ENCODE peak calls at places on chromosomes 4 and X, in five cellular contexts. I is neuronal stem cell, F is trophoblast cell, M is H1, J is IMR-90. X is an unnamed sample. For H3K4me1, the result is how much of the 10 kb centered on the place peaks cover.

GRCh38 chrX:56233100-56233499 is 944 bp downstream of the KLF8 start:
- DNase-seq in I (no peak), F (peak), M (peak), J (no peak), X (no peak)

GRCh38 chrX:19629541-19629940 is 114.2 kb upstream of the MAP3K15 start:
- DNase-seq in I (no peak), F (no peak), M (no peak), J (no peak), X (no peak)

GRCh38 chr4:180057198-180057821 is 2185.9 kb upstream of the TENM3 start:
- DNase-seq in I (peak), F (no peak), M (no peak), J (no peak), X (peak)

GRCh38 chrX:54494970-54495813 is 842 bp downstream of the FGD1 start:
- DNase-seq in I (no peak), F (peak), M (peak), J (peak), X (peak)

GRCh38 chr4:37737456-37737855 is 51.3 kb upstream of the RELL1 start:
- DNase-seq in I (no peak), F (peak), M (no peak), J (peak), X (peak)

GRCh38 chr4:119731778-119732177 is 103.2 kb upstream of the PDE5A start:
- DNase-seq in I (no peak), F (no peak), M (no peak), J (no peak), X (no peak)

GRCh38 chr4:120864969-120865368 is 57.6 kb downstream of the PRDM5 start:
- DNase-seq in I (no peak), F (no peak), M (no peak), J (no peak), X (no peak)

GRCh38 chr4:168656055-168656660 is 159.3 kb downstream of the PALLD start:
- DNase-seq in I (no peak), F (peak), M (no peak), J (peak), X (peak)

GRCh38 chrX:37420756-37421155 is 71.6 kb downstream of the PRRG1 start:
- DNase-seq in I (no peak), F (no peak), M (no peak), J (no peak), X (no peak)

GRCh38 chr4:188596027-188596426 is 456.8 kb downstream of the TRIML1 start:
- DNase-seq in I (no peak), F (no peak), M (no peak), J (peak), X (no peak)

GRCh38 chr4:108336076-108336475 is 167.3 kb upstream of the LEF1 start:
- DNase-seq in I (no peak), F (peak), M (no peak), J (no peak), X (peak)

GRCh38 chrX:133185938-133186337 is 32.2 kb downstream of the TFDP3 start:
- DNase-seq in I (no peak), F (no peak), M (no peak), J (no peak), X (no peak)

GRCh38 chr4:187276786-187277408 is 553.2 kb upstream of the FAT1 start:
- DNase-seq in I (no peak), F (peak), M (no peak), J (peak), X (peak)

GRCh38 chr4:129926936-129927335 is 831.0 kb downstream of the C4orf33 start:
- DNase-seq in I (no peak), F (peak), M (no peak), J (no peak), X (no peak)

GRCh38 chrX:119398974-119399771 is at the start of gene SLC25A43:
- DNase-seq in I (no peak), F (peak), M (peak), J (no peak), X (peak)

DNA sequence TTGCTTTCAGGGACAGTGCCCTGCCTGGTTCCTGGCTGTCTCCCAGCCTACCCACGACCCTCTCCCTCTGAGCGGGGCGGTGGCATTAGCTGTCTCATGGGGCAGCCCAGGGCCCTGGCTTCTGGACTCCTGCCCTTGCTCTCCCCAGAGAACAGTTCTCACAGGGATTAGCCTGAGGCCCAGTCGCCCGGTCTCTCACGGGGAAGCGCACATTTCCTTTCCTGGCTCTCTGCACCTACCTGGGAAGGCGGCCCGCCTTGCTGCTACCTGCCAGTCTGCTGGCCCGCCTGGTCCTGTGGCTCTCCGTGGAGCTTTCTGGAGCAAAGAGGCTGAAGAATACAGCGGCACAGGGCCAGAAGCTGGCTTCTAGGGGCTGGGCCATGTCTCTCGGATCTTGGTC is 128.4 kb downstream of the FHDC1 start:
- DNase-seq in I (no peak), F (no peak), M (peak), J (no peak), X (no peak)
- H2BK120ac ChIP-seq in I (peak), F (no peak), M (no peak), J (no peak), X (no peak)

DNA sequence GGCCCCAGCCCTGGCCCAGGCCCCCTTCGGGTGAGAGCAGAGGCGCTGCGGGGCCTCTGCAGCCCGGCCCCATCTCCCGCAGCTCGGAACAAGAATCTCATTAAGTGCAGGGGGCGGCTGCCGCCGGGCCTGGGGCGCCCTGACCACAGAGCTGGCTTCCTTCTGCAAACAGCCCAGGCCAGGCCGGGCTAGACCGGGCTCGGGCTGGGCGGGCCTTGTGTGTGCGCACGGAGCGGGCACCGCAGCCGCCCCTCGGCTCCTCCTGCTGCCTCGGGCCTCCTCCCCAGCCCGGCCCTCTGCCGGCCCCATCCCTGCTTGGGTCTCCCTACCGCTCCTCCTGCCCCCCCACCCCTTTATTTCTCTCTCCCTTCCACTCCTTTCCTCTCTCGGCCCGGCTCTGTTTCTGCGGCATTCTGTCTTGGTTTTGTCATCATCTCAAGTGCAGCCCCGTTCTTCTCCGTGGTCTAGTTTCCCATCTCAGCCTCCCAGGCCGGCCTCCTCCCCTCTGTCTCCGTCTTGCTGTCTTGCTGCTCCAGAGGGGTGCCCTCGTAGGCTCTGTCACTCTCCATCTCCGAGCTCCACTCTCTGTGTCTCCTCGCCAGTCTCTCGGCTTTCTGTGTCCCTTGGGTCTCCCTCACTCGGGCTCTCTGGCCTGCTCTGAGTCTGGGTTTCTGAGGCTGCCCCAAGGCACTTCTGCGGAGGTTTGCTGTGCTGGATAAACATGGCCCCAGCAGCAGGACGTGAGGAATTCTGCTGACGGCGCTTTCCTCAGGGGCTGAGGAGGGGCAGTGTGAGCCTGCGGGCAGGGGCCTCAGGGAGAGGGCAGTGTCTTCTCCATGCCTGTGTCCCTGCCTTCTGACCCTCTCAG is 83.5 kb downstream of the EFNB1 start:
- DNase-seq in I (peak), F (peak), M (peak), J (no peak), X (peak)
- H3K4me1 ChIP-seq in I (under half), F (under half), M (under half), J (under half), X (under half)

DNA sequence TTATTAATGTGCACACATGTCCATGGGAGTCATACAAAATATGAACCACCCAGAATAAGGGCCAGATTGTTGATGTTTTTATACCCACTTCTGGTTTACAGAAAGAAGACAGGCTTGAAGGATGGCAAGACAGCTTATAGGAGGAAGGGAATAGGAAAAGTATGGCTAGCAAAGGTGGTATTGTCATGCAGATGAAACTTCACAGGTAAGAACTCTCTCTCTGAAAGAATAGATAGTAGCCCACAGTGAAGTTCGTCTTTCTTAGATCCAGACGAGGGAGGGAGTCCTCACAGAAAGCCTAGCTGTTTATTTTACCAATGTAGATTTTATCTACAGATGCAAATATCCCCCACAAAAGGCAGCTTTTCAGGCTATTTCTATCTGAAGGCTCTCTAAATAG is 43.7 kb upstream of the SPIN4 start:
- DNase-seq in I (no peak), F (no peak), M (no peak), J (no peak), X (no peak)
- H2BK120ac ChIP-seq in I (no peak), F (no peak), M (no peak), J (no peak), X (no peak)

GRCh38 chr4:184812651-184813181 is 13.1 kb downstream of the ACSL1 start:
- DNase-seq in I (no peak), F (peak), M (no peak), J (peak), X (peak)

GRCh38 chr4:184808719-184809062 is 17.1 kb downstream of the ACSL1 start:
- DNase-seq in I (no peak), F (no peak), M (no peak), J (peak), X (peak)

GRCh38 chr4:184811484-184812180 is 14.1 kb downstream of the ACSL1 start:
- DNase-seq in I (no peak), F (no peak), M (no peak), J (no peak), X (no peak)

GRCh38 chr4:184812181-184812542 is 13.6 kb downstream of the ACSL1 start:
- DNase-seq in I (no peak), F (no peak), M (no peak), J (no peak), X (no peak)

DNA sequence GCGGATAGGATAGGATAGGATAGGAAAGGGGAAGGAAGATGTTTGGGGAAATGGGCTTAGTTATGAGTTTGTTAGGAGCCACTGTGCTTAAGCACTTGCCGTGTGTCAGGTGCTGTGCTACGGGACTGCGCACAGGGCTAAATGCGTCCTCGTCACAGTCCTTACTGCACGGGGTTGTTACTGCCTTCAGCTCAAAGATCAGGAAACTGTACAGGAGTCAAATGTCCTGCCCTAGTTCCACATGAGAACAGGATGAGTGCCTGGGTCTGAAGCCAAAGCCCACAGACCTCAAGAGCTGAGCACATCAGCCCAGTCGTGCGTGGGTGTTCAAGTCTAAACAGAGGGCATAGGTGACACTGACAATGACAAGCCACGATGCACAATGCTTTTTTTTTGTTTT is 15.0 kb downstream of the ACSL1 start:
- DNase-seq in I (no peak), F (no peak), M (no peak), J (no peak), X (no peak)
- H3K4me1 ChIP-seq in I (under half), F (under half), M (under half), J (under half), X (under half)

GRCh38 chr4:123600921-123601904 is 204.6 kb downstream of the SPRY1 start:
- DNase-seq in I (no peak), F (no peak), M (no peak), J (no peak), X (no peak)
- H2BK120ac ChIP-seq in I (no peak), F (no peak), M (no peak), J (no peak), X (no peak)

GRCh38 chr4:40214038-40214437 is 17.2 kb downstream of the RHOH start:
- DNase-seq in I (no peak), F (no peak), M (no peak), J (no peak), X (no peak)

GRCh38 chr4:40212674-40213504 is 16.1 kb downstream of the RHOH start:
- DNase-seq in I (no peak), F (no peak), M (no peak), J (peak), X (peak)

GRCh38 chr4:40211224-40212185 is 14.7 kb downstream of the RHOH start:
- DNase-seq in I (no peak), F (no peak), M (no peak), J (peak), X (peak)

GRCh38 chr4:40209401-40209800 is 12.6 kb downstream of the RHOH start:
- DNase-seq in I (no peak), F (no peak), M (no peak), J (no peak), X (no peak)

DNA sequence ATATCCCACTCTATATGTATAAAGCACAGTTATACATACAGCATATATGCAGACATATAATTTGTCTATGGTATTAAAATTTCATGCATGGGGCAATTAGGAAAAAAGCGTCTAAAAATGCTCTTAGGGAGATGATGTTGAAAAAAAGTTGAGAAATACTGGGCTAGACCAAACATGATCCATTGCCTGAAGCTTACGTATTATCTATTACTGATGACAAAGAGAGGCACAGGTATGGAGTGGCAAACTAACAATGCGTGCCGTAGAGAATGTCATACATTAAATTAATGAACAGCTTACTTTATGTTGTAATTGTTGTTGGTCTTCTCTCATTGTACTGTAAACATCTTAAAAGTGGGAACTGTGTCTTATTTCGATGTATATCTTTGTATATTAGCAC is 13.9 kb downstream of the RHOH start:
- DNase-seq in I (no peak), F (peak), M (no peak), J (no peak), X (no peak)
- H3K4me1 ChIP-seq in I (under half), F (under half), M (under half), J (under half), X (under half)

GRCh38 chrX:43313035-43313434 is 343.1 kb upstream of the MAOA start:
- DNase-seq in I (no peak), F (no peak), M (no peak), J (no peak), X (no peak)
- H2BK120ac ChIP-seq in I (no peak), F (no peak), M (no peak), J (no peak), X (no peak)

DNA sequence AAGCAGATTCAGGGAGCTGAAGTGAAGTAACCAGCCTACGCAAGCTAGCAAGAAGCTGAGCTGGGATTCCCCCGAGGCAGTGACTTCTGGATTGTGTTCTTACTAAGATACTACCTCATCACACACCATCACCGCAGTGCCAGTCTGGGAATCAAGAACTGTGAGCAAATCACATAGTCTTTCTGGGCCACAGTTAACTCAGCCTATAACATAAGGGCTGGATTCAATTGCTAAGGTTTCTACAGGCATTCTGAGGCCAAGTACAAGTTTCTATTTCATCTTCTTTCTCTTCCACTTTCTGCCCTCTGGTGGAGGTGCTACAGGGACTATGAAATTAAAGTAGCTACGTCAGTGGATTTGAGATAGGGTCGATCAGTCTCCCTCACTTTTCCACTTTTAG is 1.4 kb upstream of the CORIN start:
- DNase-seq in I (no peak), F (peak), M (no peak), J (peak), X (peak)
- H3K4me1 ChIP-seq in I (under half), F (under half), M (under half), J (under half), X (under half)

GRCh38 chr4:139776235-139776634 is 110.6 kb downstream of the MGST2 start:
- DNase-seq in I (no peak), F (no peak), M (no peak), J (no peak), X (no peak)

GRCh38 chr4:139777757-139778156 is 112.1 kb downstream of the MGST2 start:
- DNase-seq in I (no peak), F (no peak), M (no peak), J (no peak), X (no peak)

GRCh38 chr4:139770361-139770760 is 104.7 kb downstream of the MGST2 start:
- DNase-seq in I (no peak), F (no peak), M (no peak), J (no peak), X (no peak)

GRCh38 chr4:139773560-139774318 is 108.1 kb downstream of the MGST2 start:
- DNase-seq in I (no peak), F (no peak), M (no peak), J (no peak), X (no peak)

DNA sequence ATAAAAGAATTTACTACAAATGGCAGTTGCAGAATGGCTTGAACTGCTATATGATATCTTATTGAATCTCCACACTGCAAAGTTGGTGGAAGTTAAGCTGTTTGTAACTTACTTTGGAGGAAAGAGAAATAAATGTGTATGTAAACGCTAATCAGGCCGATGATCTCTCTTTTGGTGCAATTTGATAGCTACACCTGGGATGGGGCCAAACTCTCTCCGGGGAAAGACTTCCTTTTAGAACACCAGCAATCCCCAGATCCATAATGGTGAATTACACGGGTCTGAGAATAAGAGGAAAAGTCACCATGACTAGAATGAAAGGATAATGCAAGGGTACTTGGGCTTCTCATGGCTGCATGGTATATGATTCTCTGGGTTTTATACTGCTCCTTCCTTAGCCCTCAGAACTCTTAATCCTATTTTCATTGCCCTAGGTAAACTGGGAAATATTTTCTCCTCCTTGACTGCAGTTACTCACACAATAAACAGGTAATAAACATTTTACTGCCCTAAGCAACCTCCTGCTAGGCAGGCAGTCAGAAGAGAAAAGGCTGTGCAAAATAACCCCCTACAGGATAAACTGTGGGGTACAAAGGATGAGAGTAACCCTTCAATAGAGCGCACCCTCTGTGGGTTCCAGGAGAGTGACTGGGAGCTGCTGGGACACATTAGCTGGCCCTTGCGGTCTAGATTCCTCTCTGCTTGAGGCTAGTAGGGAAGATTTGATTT is 109.3 kb downstream of the MGST2 start:
- DNase-seq in I (no peak), F (no peak), M (no peak), J (no peak), X (no peak)
- H2BK120ac ChIP-seq in I (no peak), F (no peak), M (no peak), J (no peak), X (no peak)

GRCh38 chr4:101155859-101156430 is 191.4 kb downstream of the PPP3CA start:
- DNase-seq in I (no peak), F (no peak), M (no peak), J (no peak), X (no peak)

GRCh38 chr4:101155368-101155767 is 192.0 kb downstream of the PPP3CA start:
- DNase-seq in I (no peak), F (peak), M (no peak), J (peak), X (peak)

GRCh38 chr4:101156619-101157310 is 190.6 kb downstream of the PPP3CA start:
- DNase-seq in I (no peak), F (no peak), M (no peak), J (peak), X (no peak)

GRCh38 chr4:101152521-101152920 is 194.8 kb downstream of the PPP3CA start:
- DNase-seq in I (no peak), F (peak), M (no peak), J (no peak), X (no peak)

DNA sequence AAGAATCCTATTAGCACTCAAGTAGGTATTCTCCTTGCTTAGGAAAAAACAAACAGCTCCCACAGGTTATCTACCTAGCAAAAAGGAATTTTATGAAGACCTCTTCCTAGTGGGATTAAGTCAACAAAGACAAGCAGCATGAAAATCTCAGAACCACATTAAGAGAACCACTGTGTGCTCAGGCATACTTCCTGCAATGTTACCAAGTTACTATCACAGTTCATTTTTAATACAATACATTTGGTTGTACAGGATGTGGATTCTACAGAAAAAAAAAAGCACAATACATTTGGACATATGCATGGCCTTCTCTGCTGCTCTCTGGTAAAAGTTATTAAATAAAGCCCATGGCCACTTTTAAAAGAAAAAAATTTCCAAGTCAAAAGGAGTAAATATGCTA is 193.7 kb downstream of the PPP3CA start:
- DNase-seq in I (no peak), F (no peak), M (no peak), J (no peak), X (no peak)
- H3K4me1 ChIP-seq in I (under half), F (under half), M (under half), J (under half), X (under half)

X was measured in mesenchymal stem cell.